ENCODE peak calls at places on chromosomes 6 and 20, in six cellular contexts. U is SK-N-SH, N is transverse colon, E is ovary, L is stomach, J is K562. P is an unnamed sample.

GRCh38 chr6:85418059-85418458 is 31.8 kb upstream of the NT5E start:
- DNase-seq in U (no peak), N (no peak), E (no peak), L (no peak), J (no peak), P (no peak)

GRCh38 chr6:168496932-168497331 is 55.9 kb downstream of the SMOC2 start:
- DNase-seq in U (no peak), N (no peak), E (no peak), L (no peak), J (no peak), P (peak)

GRCh38 chr6:23245559-23245958 is 676.2 kb downstream of the HDGFL1 start:
- DNase-seq in U (peak), N (no peak), E (no peak), L (no peak), J (no peak), P (no peak)

GRCh38 chr6:56719310-56719709 is 76.6 kb upstream of the DST start:
- DNase-seq in U (no peak), N (no peak), E (no peak), L (no peak), J (no peak), P (no peak)

GRCh38 chr6:20366082-20366834 is 35.4 kb upstream of the E2F3 start:
- DNase-seq in U (no peak), N (peak), E (no peak), L (no peak), J (no peak), P (no peak)

GRCh38 chr20:2756056-2756611 is 44.3 kb downstream of the CPXM1 start:
- DNase-seq in U (peak), N (no peak), E (no peak), L (no peak), J (peak), P (no peak)

GRCh38 chr6:148455225-148455624 is 112.6 kb downstream of the SASH1 start:
- DNase-seq in U (no peak), N (no peak), E (no peak), L (no peak), J (no peak), P (no peak)

GRCh38 chr6:101454106-101454676 is 60.7 kb downstream of the GRIK2 start:
- DNase-seq in U (no peak), N (peak), E (no peak), L (no peak), J (no peak), P (no peak)

GRCh38 chr20:58716476-58717277 is 24.1 kb downstream of the NPEPL1 start:
- DNase-seq in U (peak), N (peak), E (peak), L (peak), J (no peak), P (peak)

GRCh38 chr6:12459945-12460800 is 170.0 kb downstream of the EDN1 start:
- DNase-seq in U (no peak), N (no peak), E (no peak), L (no peak), J (no peak), P (no peak)

GRCh38 chr20:10637062-10637559 is 36.7 kb downstream of the JAG1 start:
- DNase-seq in U (no peak), N (no peak), E (peak), L (no peak), J (no peak), P (no peak)

GRCh38 chr20:19903168-19903676 is 113.9 kb upstream of the NAA20 start:
- DNase-seq in U (no peak), N (peak), E (peak), L (peak), J (no peak), P (no peak)

GRCh38 chr20:64080013-64080812 is at the start of gene OPRL1:
- DNase-seq in U (no peak), N (no peak), E (no peak), L (no peak), J (no peak), P (no peak)

GRCh38 chr6:144094731-144095133 is 641 bp downstream of the SF3B5 start:
- DNase-seq in U (no peak), N (no peak), E (no peak), L (no peak), J (no peak), P (no peak)

GRCh38 chr20:47723322-47723721 is 62.0 kb downstream of the SULF2 start:
- DNase-seq in U (no peak), N (no peak), E (no peak), L (no peak), J (no peak), P (no peak)

GRCh38 chr6:27867051-27867940 is 44.9 kb downstream of the OR2B2 start:
- DNase-seq in U (peak), N (peak), E (no peak), L (peak), J (peak), P (no peak)

GRCh38 chr6:18185624-18186023 is 30.4 kb downstream of the KDM1B start:
- DNase-seq in U (no peak), N (no peak), E (no peak), L (no peak), J (no peak), P (no peak)

GRCh38 chr6:79250107-79250514 is 15.6 kb upstream of the HMGN3 start:
- DNase-seq in U (no peak), N (no peak), E (no peak), L (no peak), J (peak), P (no peak)

GRCh38 chr6:12603711-12604049 is 112.9 kb upstream of the PHACTR1 start:
- DNase-seq in U (no peak), N (no peak), E (no peak), L (no peak), J (no peak), P (no peak)

GRCh38 chr6:110522427-110522826 is 46.0 kb upstream of the SLC22A16 start:
- DNase-seq in U (no peak), N (no peak), E (no peak), L (no peak), J (no peak), P (no peak)

GRCh38 chr20:32455901-32456701 is 98.0 kb downstream of the ASXL1 start:
- DNase-seq in U (no peak), N (no peak), E (no peak), L (no peak), J (no peak), P (no peak)

GRCh38 chr6:150491796-150492142 is 107.9 kb upstream of the PLEKHG1 start:
- DNase-seq in U (no peak), N (no peak), E (no peak), L (no peak), J (no peak), P (peak)

GRCh38 chr6:4359108-4359710 is 223.8 kb upstream of the ECI2 start:
- DNase-seq in U (no peak), N (no peak), E (no peak), L (peak), J (no peak), P (no peak)

GRCh38 chr6:151043944-151044343 is 178.4 kb downstream of the MTHFD1L start:
- DNase-seq in U (no peak), N (no peak), E (no peak), L (no peak), J (no peak), P (no peak)

GRCh38 chr20:7272512-7272911 is 505.0 kb downstream of the BMP2 start:
- DNase-seq in U (no peak), N (no peak), E (no peak), L (no peak), J (no peak), P (no peak)
- TF ChIP-seq CTCF in U (peak), N (no peak), E (no peak), L (no peak), J (no peak), P (no peak)

DNA sequence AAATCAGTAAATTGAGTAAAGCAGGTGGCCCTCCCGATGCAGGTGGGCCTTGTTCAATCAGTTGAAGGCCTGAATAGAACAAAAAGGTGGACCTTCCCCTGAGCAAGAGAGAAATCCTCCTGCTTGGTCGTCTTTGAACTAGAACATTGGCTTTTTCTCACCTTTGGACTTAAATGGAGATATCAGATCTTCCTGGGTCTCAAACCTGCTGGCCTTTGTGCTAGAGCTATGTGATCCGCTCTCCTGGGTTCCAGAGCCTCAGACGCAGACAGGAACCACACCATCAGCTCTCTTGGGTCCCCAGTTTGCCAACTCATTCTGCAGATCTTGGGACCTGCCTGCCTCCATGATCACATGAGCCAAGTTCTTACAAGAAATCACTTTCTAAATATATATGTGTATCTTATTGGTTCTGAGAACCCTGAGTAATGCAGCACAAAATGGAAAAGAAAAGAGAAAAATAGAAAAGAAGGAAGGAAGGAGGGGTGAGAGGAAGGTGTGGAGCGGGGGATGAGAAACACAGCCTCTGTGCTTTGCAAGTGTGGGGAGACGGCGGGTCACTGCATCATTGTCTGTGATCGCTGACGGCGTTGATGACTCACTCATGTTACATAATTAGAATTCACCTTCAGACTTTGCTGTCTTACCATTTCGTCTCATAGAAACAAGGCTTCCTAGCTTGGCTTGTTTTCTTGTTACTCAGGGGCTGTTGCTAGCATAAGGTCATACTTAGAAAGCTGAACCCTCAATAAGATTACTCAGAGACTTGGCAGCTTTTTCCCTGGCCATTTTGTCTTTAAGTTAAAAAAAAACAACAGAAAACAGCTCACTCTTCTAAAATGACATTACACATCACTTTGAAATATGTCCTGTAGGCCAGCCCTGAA is 85.7 kb upstream of the NEDD9 start:
- DNase-seq in U (no peak), N (peak), E (peak), L (peak), J (no peak), P (peak)
- TF ChIP-seq EP300 in U (no peak), N (peak), E (no peak), L (no peak), J (no peak), P (no peak)

GRCh38 chr20:49982346-49983122 is at the start of gene SNAI1:
- DNase-seq in U (peak), N (peak), E (peak), L (peak), J (peak), P (peak)

GRCh38 chr20:49983123-49983847 is 505 bp downstream of the SNAI1 start:
- DNase-seq in U (peak), N (no peak), E (no peak), L (no peak), J (peak), P (no peak)

GRCh38 chr20:49982072-49982345 is 771 bp upstream of the SNAI1 start:
- DNase-seq in U (no peak), N (no peak), E (no peak), L (no peak), J (no peak), P (no peak)

GRCh38 chr20:49980140-49981008 is 2.4 kb upstream of the SNAI1 start:
- DNase-seq in U (no peak), N (no peak), E (no peak), L (no peak), J (no peak), P (no peak)

GRCh38 chr20:49981218-49982071 is 1.3 kb upstream of the SNAI1 start:
- DNase-seq in U (no peak), N (no peak), E (no peak), L (no peak), J (no peak), P (no peak)
- H3K27ac ChIP-seq in U (no peak), N (no peak), E (no peak), L (peak), J (peak), P (no peak)

DNA sequence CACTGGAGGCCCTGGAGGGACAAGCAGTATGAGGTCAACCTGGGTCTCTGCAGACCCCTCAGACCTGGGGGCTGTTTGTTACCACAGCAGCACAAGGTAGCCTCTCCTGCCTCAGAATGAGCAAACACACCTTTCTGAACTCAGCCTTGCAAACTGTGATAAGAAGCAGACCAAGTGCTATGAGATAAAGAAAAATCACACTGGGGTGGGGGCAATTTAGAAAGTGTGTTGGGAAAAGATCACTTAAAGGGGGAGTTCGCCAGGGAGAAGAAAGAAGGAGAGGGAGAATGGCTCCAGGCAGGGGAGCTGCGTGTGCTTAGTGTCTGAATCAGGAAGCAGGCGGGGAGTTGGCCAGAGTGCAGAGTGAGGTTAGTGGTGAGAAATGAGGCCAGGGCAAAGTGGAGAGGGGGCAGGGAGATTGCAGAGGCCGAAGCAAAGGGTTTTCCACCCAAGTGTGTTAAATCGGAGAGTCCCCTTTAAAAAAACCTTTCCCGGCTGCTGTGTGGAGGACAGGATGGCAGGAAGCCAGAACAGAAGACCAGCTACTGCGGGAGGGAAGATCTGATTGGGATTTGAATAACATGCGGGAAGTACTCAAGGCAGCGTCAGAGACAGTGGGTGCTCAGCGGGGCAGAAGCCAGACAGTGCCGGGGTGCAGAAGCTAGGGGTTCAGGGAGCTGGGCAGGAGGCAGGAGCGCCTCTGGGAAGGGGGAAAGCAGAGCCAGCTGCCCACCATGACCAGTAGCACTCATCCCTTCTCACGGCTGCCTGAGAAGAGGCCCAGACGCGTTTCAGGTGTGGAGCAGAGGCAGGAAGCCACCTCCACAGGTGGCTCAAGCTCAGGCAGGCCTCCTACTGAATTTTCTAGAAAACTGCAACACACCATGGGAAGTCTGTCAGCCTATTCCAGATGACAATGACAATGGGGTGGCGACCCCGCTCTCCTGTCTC is 9.0 kb downstream of the ADA start:
- DNase-seq in U (peak), N (peak), E (peak), L (peak), J (peak), P (no peak)
- TF ChIP-seq CTCF in U (no peak), N (no peak), E (no peak), L (no peak), J (no peak), P (no peak)

GRCh38 chr6:157379656-157380457 is 1.1 kb upstream of the ZDHHC14 start:
- DNase-seq in U (peak), N (peak), E (peak), L (peak), J (peak), P (peak)
- TF ChIP-seq EP300 in U (no peak), N (no peak), E (no peak), L (no peak), J (no peak), P (no peak)

DNA sequence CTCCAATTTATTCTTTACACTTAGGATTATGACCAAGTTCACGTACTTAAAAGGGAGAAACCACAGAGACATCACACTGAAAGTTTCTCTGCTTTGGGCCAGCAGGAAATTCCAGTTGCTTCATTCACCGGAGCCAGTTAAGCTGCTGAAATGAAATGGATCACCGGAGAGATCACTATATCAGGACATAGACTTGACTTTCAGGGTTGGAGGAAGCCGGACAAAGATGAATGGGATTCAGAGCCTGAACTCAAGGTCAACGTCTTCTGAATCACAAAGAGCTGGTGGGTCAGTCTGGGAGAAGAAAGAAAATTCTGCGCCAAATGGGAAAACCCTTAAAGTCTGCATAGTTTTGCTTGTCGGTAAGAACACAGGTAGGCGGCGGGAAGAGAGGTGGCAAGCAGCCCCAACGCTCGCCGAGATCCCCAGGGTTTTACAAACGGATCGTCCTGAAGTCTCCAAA is 81.9 kb upstream of the CCDC28A start:
- DNase-seq in U (no peak), N (no peak), E (no peak), L (peak), J (no peak), P (no peak)
- H3K27ac ChIP-seq in U (no peak), N (no peak), E (no peak), L (peak), J (no peak), P (peak)

P was measured in esophagus muscularis mucosa.